ENCODE peak calls at places on chromosomes 11 and 22, in ten cellular contexts. N is neural progenitor cell, H is coronary artery, Y is OCI-LY7, Z is WERI-Rb-1, U is GM23248, V is right atrium auricular region, C is uterus, L is breast epithelium, P is mesenchymal stem cell. A is an unnamed sample.

GRCh38 chr11:118142081-118142480 is 10.5 kb downstream of the SCN4B start:
- DNase-seq in N (no peak), H (no peak), Y (no peak), Z (no peak), U (peak), V (no peak), C (no peak), L (no peak), P (peak), A (peak)

GRCh38 chr22:18060646-18061620 is 16.9 kb upstream of the PEX26 start:
- DNase-seq in N (no peak), H (no peak), Y (no peak), Z (no peak), U (peak), V (no peak), C (no peak), L (no peak), P (peak), A (no peak)

GRCh38 chr11:17544181-17544622 is at the start of gene USH1C:
- DNase-seq in N (peak), H (no peak), Y (no peak), Z (no peak), U (no peak), V (no peak), C (no peak), L (no peak), P (no peak), A (peak)

GRCh38 chr11:31417816-31418215 is 48.2 kb downstream of the DNAJC24 start:
- DNase-seq in N (no peak), H (no peak), Y (no peak), Z (no peak), U (no peak), V (no peak), C (no peak), L (no peak), P (no peak), A (no peak)

GRCh38 chr22:42990131-42990838 is 24.7 kb downstream of the PACSIN2 start:
- DNase-seq in N (peak), H (no peak), Y (no peak), Z (peak), U (peak), V (no peak), C (no peak), L (no peak), P (peak), A (peak)

GRCh38 chr11:128548655-128549255 is 38.6 kb downstream of the ETS1 start:
- DNase-seq in N (peak), H (no peak), Y (peak), Z (no peak), U (peak), V (peak), C (peak), L (no peak), P (peak), A (peak)

GRCh38 chr11:47259178-47259977 is 1.6 kb downstream of the NR1H3 start:
- DNase-seq in N (peak), H (no peak), Y (peak), Z (peak), U (peak), V (no peak), C (no peak), L (no peak), P (peak), A (peak)

GRCh38 chr22:39522567-39523300 is 2.4 kb downstream of the ATF4 start:
- DNase-seq in N (peak), H (no peak), Y (peak), Z (peak), U (peak), V (no peak), C (no peak), L (no peak), P (peak), A (no peak)

GRCh38 chr22:44500623-44501022 is 2.6 kb upstream of the RTL6 start:
- DNase-seq in N (no peak), H (no peak), Y (no peak), Z (no peak), U (no peak), V (no peak), C (no peak), L (no peak), P (no peak), A (no peak)

GRCh38 chr11:120052196-120052775 is 85.6 kb downstream of the TRIM29 start:
- DNase-seq in N (no peak), H (peak), Y (no peak), Z (peak), U (no peak), V (no peak), C (no peak), L (peak), P (no peak), A (no peak)

GRCh38 chr11:106276859-106277436 is 199.5 kb downstream of the AASDHPPT start:
- DNase-seq in N (peak), H (no peak), Y (no peak), Z (peak), U (no peak), V (no peak), C (no peak), L (no peak), P (no peak), A (no peak)

GRCh38 chr11:93020248-93021088 is 51.0 kb downstream of the MTNR1B start:
- DNase-seq in N (no peak), H (no peak), Y (no peak), Z (no peak), U (peak), V (no peak), C (peak), L (no peak), P (peak), A (no peak)

GRCh38 chr22:50271011-50271394 is 823 bp upstream of the MAPK11 start:
- DNase-seq in N (no peak), H (no peak), Y (no peak), Z (no peak), U (no peak), V (no peak), C (no peak), L (no peak), P (no peak), A (no peak)

GRCh38 chr22:50270302-50271010 is at the start of gene MAPK11:
- DNase-seq in N (peak), H (no peak), Y (peak), Z (peak), U (peak), V (peak), C (peak), L (no peak), P (peak), A (peak)

GRCh38 chr22:50271519-50271970 is 1.4 kb upstream of the MAPK11 start:
- DNase-seq in N (peak), H (no peak), Y (peak), Z (peak), U (peak), V (no peak), C (peak), L (no peak), P (peak), A (no peak)

GRCh38 chr22:50268655-50269113 is 1.5 kb downstream of the MAPK11 start:
- DNase-seq in N (no peak), H (no peak), Y (no peak), Z (no peak), U (no peak), V (no peak), C (peak), L (no peak), P (no peak), A (no peak)

DNA sequence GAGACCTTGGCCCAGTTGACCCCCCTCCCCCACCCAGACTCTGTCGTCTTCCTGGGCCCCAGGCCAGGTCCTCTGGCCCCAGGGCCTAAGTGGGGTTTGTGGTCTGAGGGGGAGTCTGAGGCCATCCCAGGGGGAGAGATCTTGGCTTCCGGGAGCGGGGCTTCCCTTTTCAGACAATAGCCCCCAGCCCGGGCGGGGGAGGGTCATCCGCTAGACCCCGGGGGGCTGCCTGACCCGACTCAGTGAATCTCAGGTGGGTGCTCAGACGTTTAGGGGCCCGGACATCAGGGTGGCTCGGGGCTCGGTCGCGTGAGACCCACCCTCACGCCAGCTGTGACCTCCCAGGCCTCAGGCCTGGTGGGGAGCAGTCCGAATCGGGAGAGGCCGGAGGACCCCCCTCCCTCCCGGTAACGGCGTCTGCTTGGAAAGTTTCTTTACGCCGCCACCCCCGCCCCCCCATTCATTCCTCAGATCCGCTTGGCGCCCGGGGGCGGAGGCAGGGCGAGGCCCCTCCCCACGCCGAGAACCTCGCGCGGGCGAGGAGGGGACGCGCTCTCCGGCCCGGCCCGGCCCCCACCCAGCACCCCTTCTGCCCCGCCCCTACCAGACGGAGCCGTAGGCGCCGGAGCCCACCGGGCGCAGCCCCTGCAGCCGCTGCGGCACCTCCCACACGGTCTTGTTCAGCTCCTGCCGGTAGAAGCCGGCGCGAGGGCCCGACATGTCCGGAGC is 443 bp downstream of the MAPK11 start:
- DNase-seq in N (no peak), H (no peak), Y (peak), Z (peak), U (peak), V (no peak), C (peak), L (no peak), P (peak), A (no peak)
- H3K27ac ChIP-seq in N (no peak), H (no peak), Y (peak), Z (peak), U (no peak), V (peak), C (peak), L (no peak), P (no peak), A (no peak)

DNA sequence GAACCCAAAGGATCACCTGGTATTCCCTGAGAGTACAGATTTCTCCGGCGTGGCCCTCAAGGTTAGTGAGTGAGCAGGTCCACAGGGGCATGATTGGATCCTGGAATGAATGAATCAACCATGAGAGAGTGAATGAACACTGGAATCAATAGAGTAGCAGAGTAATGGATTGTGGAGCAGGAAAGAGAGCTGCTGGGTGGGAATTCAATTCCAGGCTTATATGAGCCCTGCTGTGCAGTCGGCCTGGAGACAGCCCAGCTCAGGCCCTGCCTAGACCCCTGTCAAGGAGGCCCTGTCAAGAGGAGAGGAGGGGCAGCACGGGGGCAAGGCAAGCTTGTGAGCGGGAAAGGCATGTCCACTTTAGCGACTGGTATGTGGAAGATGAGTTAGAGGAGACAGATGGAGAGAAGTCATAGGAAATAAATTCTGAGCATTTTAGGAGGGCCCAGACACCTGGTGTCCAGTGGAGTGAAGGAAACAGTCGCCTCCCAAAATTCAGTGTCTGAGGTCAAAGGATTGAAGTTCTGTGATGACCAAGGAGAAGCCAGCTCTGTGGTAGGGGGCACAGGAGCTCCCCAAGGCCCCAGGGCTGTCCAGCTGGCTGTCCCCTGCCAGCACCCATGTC is 1.2 kb upstream of the FOLR1 start:
- DNase-seq in N (peak), H (peak), Y (no peak), Z (no peak), U (no peak), V (no peak), C (no peak), L (no peak), P (no peak), A (no peak)
- H3K4me3 ChIP-seq in N (no peak), H (no peak), Y (no peak), Z (no peak), U (no peak), V (no peak), C (no peak), L (no peak), P (no peak), A (no peak)

GRCh38 chr22:35862697-35863096 is 145.0 kb downstream of the APOL5 start:
- DNase-seq in N (no peak), H (no peak), Y (no peak), Z (no peak), U (no peak), V (no peak), C (no peak), L (no peak), P (no peak), A (no peak)

GRCh38 chr22:35863432-35863831 is 145.8 kb downstream of the APOL5 start:
- DNase-seq in N (no peak), H (no peak), Y (peak), Z (peak), U (no peak), V (no peak), C (no peak), L (no peak), P (no peak), A (no peak)

GRCh38 chr22:35860837-35861236 is 143.2 kb downstream of the APOL5 start:
- DNase-seq in N (no peak), H (no peak), Y (peak), Z (no peak), U (no peak), V (no peak), C (no peak), L (no peak), P (no peak), A (no peak)

GRCh38 chr22:35861451-35861850 is 143.8 kb downstream of the APOL5 start:
- DNase-seq in N (no peak), H (no peak), Y (peak), Z (no peak), U (no peak), V (no peak), C (no peak), L (no peak), P (no peak), A (no peak)

GRCh38 chr22:35860087-35860733 is 142.5 kb downstream of the APOL5 start:
- DNase-seq in N (no peak), H (no peak), Y (peak), Z (no peak), U (no peak), V (no peak), C (no peak), L (no peak), P (no peak), A (no peak)
- H3K27ac ChIP-seq in N (no peak), H (no peak), Y (peak), Z (no peak), U (no peak), V (no peak), C (no peak), L (no peak), P (no peak), A (no peak)

DNA sequence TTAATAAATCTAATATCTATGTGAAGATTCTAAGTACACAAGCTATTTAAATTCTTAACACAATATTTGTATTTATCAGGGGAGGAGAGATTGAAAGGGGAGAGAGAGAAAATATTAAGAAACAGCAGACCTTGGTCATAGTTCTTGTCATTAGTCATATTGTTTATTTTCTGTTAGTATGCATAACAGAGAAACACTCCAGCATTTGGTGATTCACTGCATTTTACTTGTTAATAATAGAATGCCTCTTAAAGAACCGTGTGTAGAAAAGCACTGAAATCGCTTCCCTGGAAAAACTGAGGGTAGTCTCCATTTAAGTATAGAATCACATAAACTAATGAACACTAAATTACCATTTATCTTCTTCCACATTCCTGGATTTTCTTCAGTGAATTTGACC is 122.7 kb upstream of the TRPC6 start:
- DNase-seq in N (no peak), H (no peak), Y (no peak), Z (no peak), U (peak), V (no peak), C (no peak), L (no peak), P (peak), A (no peak)
- H3K4me3 ChIP-seq in N (no peak), H (no peak), Y (no peak), Z (no peak), U (no peak), V (no peak), C (no peak), L (no peak), P (no peak), A (no peak)

GRCh38 chr11:116540019-116540418 is 232.8 kb downstream of the BUD13 start:
- DNase-seq in N (no peak), H (peak), Y (no peak), Z (no peak), U (no peak), V (no peak), C (no peak), L (no peak), P (no peak), A (no peak)
- H3K27ac ChIP-seq in N (no peak), H (no peak), Y (no peak), Z (no peak), U (no peak), V (no peak), C (no peak), L (no peak), P (no peak), A (no peak)

GRCh38 chr11:67434395-67434881 is 3.0 kb downstream of the PTPRCAP start:
- DNase-seq in N (no peak), H (no peak), Y (no peak), Z (no peak), U (no peak), V (no peak), C (no peak), L (no peak), P (no peak), A (no peak)
- H3K4me3 ChIP-seq in N (no peak), H (no peak), Y (peak), Z (no peak), U (no peak), V (no peak), C (no peak), L (no peak), P (no peak), A (no peak)

GRCh38 chr11:78205691-78206090 is 17.0 kb downstream of the USP35 start:
- DNase-seq in N (no peak), H (no peak), Y (no peak), Z (no peak), U (no peak), V (no peak), C (no peak), L (no peak), P (no peak), A (no peak)
- H3K27ac ChIP-seq in N (no peak), H (no peak), Y (no peak), Z (no peak), U (no peak), V (no peak), C (no peak), L (no peak), P (no peak), A (no peak)

GRCh38 chr11:29657709-29658108 is 359.1 kb downstream of the KCNA4 start:
- DNase-seq in N (no peak), H (no peak), Y (no peak), Z (no peak), U (no peak), V (no peak), C (no peak), L (no peak), P (no peak), A (no peak)

DNA sequence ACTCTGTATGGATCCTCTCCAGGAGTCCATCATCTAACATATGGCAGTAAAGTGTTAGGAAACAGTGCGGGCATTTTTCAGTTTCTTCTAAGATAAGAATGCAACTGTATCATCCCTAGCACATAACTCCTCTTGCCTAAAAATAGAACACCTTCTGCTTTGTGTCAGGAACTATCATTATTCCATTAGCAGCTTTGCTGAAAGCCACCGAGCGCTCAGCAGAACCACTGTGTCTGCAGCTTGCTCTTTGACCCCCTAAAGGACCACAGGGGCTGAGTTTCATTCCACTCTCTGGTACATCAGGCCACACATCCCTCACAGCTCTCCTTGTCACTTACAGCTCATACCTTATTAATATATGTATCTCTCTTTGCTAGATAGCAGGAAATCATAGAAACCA is 360.3 kb downstream of the KCNA4 start:
- DNase-seq in N (no peak), H (no peak), Y (no peak), Z (no peak), U (no peak), V (no peak), C (no peak), L (no peak), P (peak), A (no peak)
- H3K4me3 ChIP-seq in N (no peak), H (no peak), Y (no peak), Z (no peak), U (no peak), V (no peak), C (no peak), L (no peak), P (no peak), A (no peak)